ENCODE peak calls at places on chromosomes 13 and 19, in four cellular contexts. One of them, this sample, is unnamed.

GRCh38 chr19:49017666-49018351 is 918 bp upstream of the LHB start:
- DNase-seq in K562: peak; percentile 79
- DNase-seq in GM12878: no peak
- DNase-seq in HepG2: peak; percentile 41
- DNase-seq in this sample: peak; percentile 66

GRCh38 chr13:59303433-59303832 is 860.3 kb downstream of the DIAPH3 start:
- DNase-seq in HepG2: no peak
- DNase-seq in K562: no peak
- DNase-seq in GM12878: no peak
- DNase-seq in this sample: no peak

GRCh38 chr13:112574476-112575294 is 13.3 kb downstream of the TUBGCP3 start:
- DNase-seq in K562: no peak
- DNase-seq in GM12878: no peak
- DNase-seq in HepG2: no peak
- DNase-seq in this sample: no peak

GRCh38 chr13:97091202-97091601 is 96.9 kb upstream of the OXGR1 start:
- DNase-seq in K562: no peak
- DNase-seq in GM12878: no peak
- DNase-seq in HepG2: no peak
- DNase-seq in this sample: no peak

GRCh38 chr13:105908581-105908980 is 626.9 kb downstream of the EFNB2 start:
- DNase-seq in K562: no peak
- DNase-seq in GM12878: no peak
- DNase-seq in HepG2: no peak
- DNase-seq in this sample: no peak

GRCh38 chr13:28872427-28873176 is 52.5 kb downstream of the MTUS2 start:
- DNase-seq in HepG2: no peak
- DNase-seq in GM12878: no peak
- DNase-seq in K562: no peak
- DNase-seq in this sample: no peak

GRCh38 chr19:1324792-1325567 is 39.3 kb downstream of the EFNA2 start:
- DNase-seq in GM12878: no peak
- DNase-seq in HepG2: peak; percentile 82
- DNase-seq in K562: peak; percentile 88
- DNase-seq in this sample: peak; percentile 64

GRCh38 chr13:62119739-62120700 is 704.4 kb upstream of the PCDH20 start:
- DNase-seq in K562: no peak
- DNase-seq in HepG2: no peak
- DNase-seq in GM12878: no peak
- DNase-seq in this sample: no peak

GRCh38 chr13:66765559-66765958 is 464.6 kb downstream of the PCDH9 start:
- DNase-seq in HepG2: no peak
- DNase-seq in GM12878: no peak
- DNase-seq in K562: no peak
- DNase-seq in this sample: no peak

GRCh38 chr13:112931028-112931934 is 37.7 kb upstream of the MCF2L start:
- DNase-seq in HepG2: peak; percentile 59
- DNase-seq in GM12878: no peak
- DNase-seq in K562: peak; percentile 56
- DNase-seq in this sample: peak; percentile 50

GRCh38 chr19:13920940-13921744 is 15.1 kb downstream of the CC2D1A start:
- DNase-seq in GM12878: peak; percentile 25
- DNase-seq in HepG2: peak; percentile 57
- DNase-seq in K562: peak; percentile 77
- DNase-seq in this sample: peak; percentile 38

GRCh38 chr19:8441725-8442544 is 2.8 kb upstream of the HNRNPM start:
- DNase-seq in GM12878: no peak
- DNase-seq in HepG2: no peak
- DNase-seq in K562: no peak
- DNase-seq in this sample: peak; percentile 44

GRCh38 chr13:79194272-79194671 is 211.8 kb downstream of the RBM26 start:
- DNase-seq in K562: no peak
- DNase-seq in HepG2: no peak
- DNase-seq in GM12878: peak; percentile 92
- DNase-seq in this sample: no peak

GRCh38 chr13:102798653-102799543 is at the start of the genes BIVM and POGLUT2:
- DNase-seq in GM12878: peak; percentile 67
- DNase-seq in K562: peak; percentile 92
- DNase-seq in HepG2: peak; percentile 89
- DNase-seq in this sample: peak; percentile 94
- TF ChIP-seq CBFB in GM12878: no peak
- TF ChIP-seq CBFB in K562: no peak
- TF ChIP-seq CBFB in HepG2: no peak
- TF ChIP-seq CBFB in this sample: no peak

GRCh38 chr19:35551091-35551810 is 5.8 kb downstream of the TMEM147 start:
- DNase-seq in K562: no peak
- DNase-seq in GM12878: no peak
- DNase-seq in HepG2: no peak
- DNase-seq in this sample: no peak

GRCh38 chr19:35546532-35546931 is 1.1 kb downstream of the TMEM147 start:
- DNase-seq in K562: no peak
- DNase-seq in GM12878: no peak
- DNase-seq in HepG2: no peak
- DNase-seq in this sample: no peak

GRCh38 chr19:35549879-35550523 is 4.6 kb downstream of the TMEM147 start:
- DNase-seq in GM12878: no peak
- DNase-seq in HepG2: no peak
- DNase-seq in K562: no peak
- DNase-seq in this sample: no peak

GRCh38 chr19:35545855-35546381 is 492 bp downstream of the TMEM147 start:
- DNase-seq in HepG2: no peak
- DNase-seq in K562: peak; percentile 71
- DNase-seq in GM12878: peak; percentile 60
- DNase-seq in this sample: peak; percentile 52

GRCh38 chr19:35549174-35549788 is 3.9 kb downstream of the TMEM147 start:
- DNase-seq in GM12878: no peak
- DNase-seq in K562: peak; percentile 84
- DNase-seq in HepG2: peak; percentile 76
- DNase-seq in this sample: peak; percentile 69
- TF ChIP-seq CTCF in GM12878: peak; percentile 83
- TF ChIP-seq CTCF in K562: peak; percentile 88
- TF ChIP-seq CTCF in HepG2: peak; percentile 91
- TF ChIP-seq CTCF in this sample: peak; percentile 68

GRCh38 chr13:36839281-36839680 is 20.3 kb downstream of the RFXAP start:
- DNase-seq in HepG2: no peak
- DNase-seq in GM12878: no peak
- DNase-seq in K562: no peak
- DNase-seq in this sample: no peak

GRCh38 chr13:36829753-36830152 is 10.7 kb downstream of the RFXAP start:
- DNase-seq in K562: no peak
- DNase-seq in GM12878: no peak
- DNase-seq in HepG2: no peak
- DNase-seq in this sample: no peak

GRCh38 chr13:36831291-36831690 is 12.3 kb downstream of the RFXAP start:
- DNase-seq in K562: no peak
- DNase-seq in GM12878: no peak
- DNase-seq in HepG2: no peak
- DNase-seq in this sample: no peak

GRCh38 chr13:36837354-36838092 is 18.5 kb downstream of the RFXAP start:
- DNase-seq in HepG2: no peak
- DNase-seq in GM12878: no peak
- DNase-seq in K562: no peak
- DNase-seq in this sample: no peak

GRCh38 chr13:36834299-36834698 is 15.3 kb downstream of the RFXAP start:
- DNase-seq in GM12878: no peak
- DNase-seq in HepG2: no peak
- DNase-seq in K562: no peak
- DNase-seq in this sample: no peak
- TF ChIP-seq ATF2 in GM12878: no peak
- TF ChIP-seq ATF2 in HepG2: no peak
- TF ChIP-seq ATF2 in K562: no peak
- TF ChIP-seq ATF2 in this sample: no peak

DNA sequence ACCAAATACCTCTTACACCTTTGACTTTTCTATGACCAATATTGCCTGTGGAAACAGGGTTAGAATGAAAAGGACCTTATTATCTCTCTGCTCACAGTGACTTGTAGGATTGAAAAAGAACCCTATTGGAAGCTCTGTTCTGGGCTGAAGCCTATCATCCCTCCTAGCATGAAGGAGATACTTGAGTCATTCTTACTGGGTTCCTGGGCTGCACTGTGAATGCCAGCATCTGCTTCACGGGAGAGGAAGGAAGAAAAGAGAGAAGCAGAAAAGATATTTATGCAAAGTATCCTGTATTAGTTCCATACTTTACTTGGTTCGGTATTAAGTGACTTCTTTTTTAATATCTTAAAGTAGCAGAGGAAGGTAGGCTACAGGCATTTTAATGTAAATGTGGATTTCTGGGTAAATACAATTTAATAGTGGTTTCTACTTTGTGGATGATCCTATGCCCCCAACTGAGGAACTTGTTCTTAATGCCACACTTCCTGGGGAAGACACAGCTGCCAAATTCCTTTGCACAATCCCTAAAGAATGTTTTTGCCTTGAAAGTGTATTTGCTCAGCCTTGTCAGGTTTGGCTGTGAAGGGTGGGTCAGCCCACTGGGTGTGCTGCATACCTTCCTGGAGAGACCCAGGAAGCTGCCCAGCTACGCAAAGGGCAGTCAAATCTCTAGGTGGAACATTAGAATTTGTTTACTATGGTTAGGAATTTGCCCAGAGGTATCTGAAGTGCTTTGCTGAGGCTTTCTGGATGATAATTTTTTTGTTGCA is 13.7 kb upstream of the SCEL start:
- DNase-seq in HepG2: no peak
- DNase-seq in GM12878: no peak
- DNase-seq in K562: no peak
- DNase-seq in this sample: peak; percentile 33
- TF ChIP-seq CBFB in HepG2: no peak
- TF ChIP-seq CBFB in GM12878: no peak
- TF ChIP-seq CBFB in K562: no peak
- TF ChIP-seq CBFB in this sample: no peak

DNA sequence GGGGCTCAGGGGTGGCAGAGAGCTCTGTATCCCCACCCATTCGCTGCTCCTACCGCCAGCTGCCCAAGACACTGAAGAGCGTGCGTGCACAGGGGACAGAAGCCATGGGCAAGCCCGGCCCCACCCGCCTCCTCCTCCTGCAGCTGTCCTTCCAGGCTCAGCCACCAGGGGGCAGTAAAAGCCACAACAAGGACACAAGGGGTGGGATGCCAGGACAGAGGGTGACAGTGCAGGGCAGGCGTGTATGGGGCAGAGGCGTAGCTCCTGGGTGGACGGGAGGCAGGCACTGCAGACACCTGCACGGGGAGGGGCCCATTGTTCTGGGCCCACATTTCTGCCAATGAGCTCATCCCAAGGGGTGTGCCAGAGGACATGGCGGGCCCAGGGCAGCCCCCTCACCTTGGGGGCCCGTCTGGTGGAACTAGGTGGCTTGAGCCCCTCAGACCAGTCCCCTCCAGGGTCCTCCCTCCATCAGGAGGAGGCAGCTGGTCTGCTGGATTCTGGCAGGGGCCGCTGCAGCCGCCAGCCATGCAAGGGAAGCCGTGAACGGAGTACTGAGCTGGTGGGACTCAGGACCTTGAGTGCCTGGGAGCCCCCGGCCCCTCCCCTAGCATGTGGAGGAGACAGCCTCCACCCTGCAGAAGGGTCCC is 61.2 kb downstream of the MLLT1 start:
- DNase-seq in K562: peak; percentile 87
- DNase-seq in GM12878: peak; percentile 35
- DNase-seq in HepG2: peak; percentile 77
- DNase-seq in this sample: peak; percentile 97
- TF ChIP-seq CTCF in K562: peak; percentile 95
- TF ChIP-seq CTCF in GM12878: peak; percentile 92
- TF ChIP-seq CTCF in HepG2: peak; percentile 98
- TF ChIP-seq CTCF in this sample: peak; percentile 99

GRCh38 chr19:6808494-6808893 is 36.0 kb downstream of the VAV1 start:
- DNase-seq in HepG2: no peak
- DNase-seq in K562: no peak
- DNase-seq in GM12878: no peak
- DNase-seq in this sample: no peak

GRCh38 chr19:6803036-6803404 is 30.5 kb downstream of the VAV1 start:
- DNase-seq in K562: no peak
- DNase-seq in GM12878: no peak
- DNase-seq in HepG2: no peak
- DNase-seq in this sample: no peak

GRCh38 chr19:6807291-6807690 is 34.8 kb downstream of the VAV1 start:
- DNase-seq in GM12878: no peak
- DNase-seq in HepG2: no peak
- DNase-seq in K562: no peak
- DNase-seq in this sample: no peak

GRCh38 chr19:6809262-6809661 is 36.8 kb downstream of the VAV1 start:
- DNase-seq in GM12878: no peak
- DNase-seq in K562: no peak
- DNase-seq in HepG2: no peak
- DNase-seq in this sample: no peak

DNA sequence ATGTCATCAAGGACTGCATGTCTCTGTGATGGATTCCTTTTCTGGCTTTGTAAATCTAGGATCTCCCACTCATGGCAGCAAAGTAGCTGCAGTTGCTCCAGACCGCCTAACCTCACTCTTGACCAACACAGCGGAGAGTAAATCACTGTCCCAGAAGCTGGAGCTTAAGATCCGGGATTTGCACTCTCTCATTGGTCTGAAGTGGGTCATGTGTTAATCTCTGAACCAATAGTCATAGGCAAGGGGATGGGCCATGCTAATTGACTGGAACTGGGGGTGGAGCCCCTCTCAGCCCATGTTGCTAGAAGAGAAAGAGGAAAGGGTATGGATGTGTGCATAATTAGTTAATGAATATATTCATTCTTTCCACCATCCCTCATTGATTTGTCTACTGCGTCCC is 34.0 kb downstream of the VAV1 start:
- DNase-seq in K562: peak; percentile 60
- DNase-seq in GM12878: no peak
- DNase-seq in HepG2: no peak
- DNase-seq in this sample: no peak
- TF ChIP-seq ATF2 in K562: no peak
- TF ChIP-seq ATF2 in GM12878: no peak
- TF ChIP-seq ATF2 in HepG2: no peak
- TF ChIP-seq ATF2 in this sample: no peak

GRCh38 chr19:46959962-46960556 is 59.6 kb upstream of the NPAS1 start:
- DNase-seq in GM12878: no peak
- DNase-seq in K562: no peak
- DNase-seq in HepG2: no peak
- DNase-seq in this sample: no peak
- TF ChIP-seq CBFB in GM12878: no peak
- TF ChIP-seq CBFB in K562: no peak
- TF ChIP-seq CBFB in HepG2: no peak
- TF ChIP-seq CBFB in this sample: no peak

GRCh38 chr19:34300380-34300779 is 46.0 kb downstream of the GARRE1 start:
- DNase-seq in GM12878: no peak
- DNase-seq in HepG2: no peak
- DNase-seq in K562: no peak
- DNase-seq in this sample: no peak
- TF ChIP-seq CTCF in GM12878: no peak
- TF ChIP-seq CTCF in HepG2: no peak
- TF ChIP-seq CTCF in K562: no peak
- TF ChIP-seq CTCF in this sample: no peak